ENCODE peak calls at places on chromosomes 12 and 14, in four cellular contexts. T is HepG2, X is GM12878, U is K562. Y is an unnamed sample.

GRCh38 chr14:71119075-71119474 is 211.8 kb downstream of the PCNX1 start:
- DNase-seq in T (no peak), X (no peak), U (no peak), Y (no peak)

GRCh38 chr14:104464907-104465306 is 114.7 kb upstream of the C14orf180 start:
- DNase-seq in T (no peak), X (no peak), U (no peak), Y (no peak)

GRCh38 chr12:2510066-2510465 is 284.7 kb upstream of the FKBP4 start:
- DNase-seq in T (no peak), X (no peak), U (no peak), Y (no peak)

GRCh38 chr12:105740970-105741725 is 397.6 kb downstream of the NUAK1 start:
- DNase-seq in T (no peak), X (no peak), U (no peak), Y (no peak)

GRCh38 chr14:103227076-103227475 is 103.8 kb downstream of the TNFAIP2 start:
- DNase-seq in T (no peak), X (no peak), U (no peak), Y (no peak)

GRCh38 chr12:67352682-67353081 is 83.5 kb downstream of the CAND1 start:
- DNase-seq in T (no peak), X (no peak), U (no peak), Y (no peak)

GRCh38 chr14:46840971-46841729 is 189.6 kb upstream of the RPL10L start:
- DNase-seq in T (no peak), X (no peak), U (no peak), Y (no peak)

GRCh38 chr12:75764091-75764490 is 252.7 kb upstream of the KRR1 start:
- DNase-seq in T (no peak), X (no peak), U (no peak), Y (no peak)

GRCh38 chr12:98973395-98973794 is 328.3 kb downstream of the APAF1 start:
- DNase-seq in T (no peak), X (no peak), U (no peak), Y (no peak)

GRCh38 chr14:31070431-31070830 is 44.3 kb upstream of the STRN3 start:
- DNase-seq in T (no peak), X (no peak), U (no peak), Y (no peak)

GRCh38 chr14:24215495-24216344 is at the start of gene MDP1:
- DNase-seq in T (peak; percentile 95), X (peak; percentile 79), U (peak; percentile 75), Y (peak; percentile 86)

GRCh38 chr12:14207946-14208612 is 157.4 kb upstream of the ATF7IP start:
- DNase-seq in T (peak; percentile 25), X (no peak), U (no peak), Y (no peak)

GRCh38 chr12:124424516-124424905 is 129.6 kb downstream of the RFLNA start:
- DNase-seq in T (no peak), X (no peak), U (no peak), Y (no peak)

GRCh38 chr12:127389923-127390322 is 877.0 kb upstream of the TMEM132C start:
- DNase-seq in T (peak; percentile 3), X (no peak), U (no peak), Y (no peak)

DNA sequence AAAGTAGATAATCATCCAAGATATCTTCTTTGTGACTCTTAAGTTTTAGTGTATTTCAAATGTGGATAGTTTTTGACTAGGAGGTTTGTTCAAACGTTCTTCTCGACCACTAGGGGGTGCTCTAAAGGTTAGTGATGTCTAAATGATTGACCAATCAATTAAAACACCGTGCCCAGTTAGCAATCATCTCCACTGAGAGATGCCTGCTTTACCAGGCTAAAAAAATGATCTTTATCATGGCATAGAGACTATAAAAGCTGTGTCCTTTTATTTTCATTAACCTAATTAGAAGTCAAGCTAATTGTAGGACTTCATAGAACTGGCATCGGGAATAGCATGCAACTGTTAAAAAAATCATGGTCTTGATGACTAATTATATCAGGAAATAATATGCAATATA is 153.9 kb downstream of the PRKCH start:
- DNase-seq in T (peak; percentile 67), X (no peak), U (peak; percentile 44), Y (no peak)
- H3K4me1 ChIP-seq in T (peaks cover 47% of the 10 kb centered on the region), X (peaks cover 67% of the 10 kb centered on the region), U (no peaks in the 10 kb centered on the region), Y (peaks cover 14% of the 10 kb centered on the region)

GRCh38 chr12:68673788-68674187 is 13.0 kb upstream of the NUP107 start:
- DNase-seq in T (no peak), X (no peak), U (no peak), Y (no peak)
- TF ChIP-seq TAF1 in T (no peak), X (no peak), U (no peak), Y (no peak)

GRCh38 chr12:94239332-94239731 is 91.0 kb downstream of the PLXNC1 start:
- DNase-seq in T (no peak), X (no peak), U (no peak), Y (no peak)
- TF ChIP-seq ZBTB33 in T (no peak), X (no peak), U (no peak), Y (no peak)

DNA sequence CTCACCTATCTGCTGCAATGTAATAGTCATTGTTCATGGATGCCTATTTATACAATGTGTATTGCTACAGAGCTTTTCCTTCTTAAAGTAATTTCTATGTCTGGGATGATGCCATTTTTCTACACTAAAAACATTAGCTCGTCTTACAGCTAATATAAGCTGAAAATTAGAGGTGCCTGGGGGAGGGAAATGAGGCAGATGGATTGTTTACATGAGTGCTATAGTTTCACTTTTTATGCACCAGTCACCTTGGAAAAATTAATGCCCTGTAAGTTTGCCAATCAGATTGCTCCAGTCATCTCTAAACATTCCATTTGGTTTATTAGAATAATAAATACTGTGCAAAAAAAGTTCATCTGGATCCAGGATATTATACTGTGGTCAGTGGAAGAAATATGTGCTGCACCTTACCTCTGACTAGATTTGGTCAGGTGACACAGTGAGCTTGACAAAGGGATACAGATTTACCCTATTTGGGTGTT is 436.2 kb downstream of the RAD51B start:
- DNase-seq in T (no peak), X (no peak), U (no peak), Y (no peak)
- H3K4me1 ChIP-seq in T (peaks cover 42% of the 10 kb centered on the region), X (peaks cover 24% of the 10 kb centered on the region), U (no peaks in the 10 kb centered on the region), Y (peaks cover 3% of the 10 kb centered on the region)

DNA sequence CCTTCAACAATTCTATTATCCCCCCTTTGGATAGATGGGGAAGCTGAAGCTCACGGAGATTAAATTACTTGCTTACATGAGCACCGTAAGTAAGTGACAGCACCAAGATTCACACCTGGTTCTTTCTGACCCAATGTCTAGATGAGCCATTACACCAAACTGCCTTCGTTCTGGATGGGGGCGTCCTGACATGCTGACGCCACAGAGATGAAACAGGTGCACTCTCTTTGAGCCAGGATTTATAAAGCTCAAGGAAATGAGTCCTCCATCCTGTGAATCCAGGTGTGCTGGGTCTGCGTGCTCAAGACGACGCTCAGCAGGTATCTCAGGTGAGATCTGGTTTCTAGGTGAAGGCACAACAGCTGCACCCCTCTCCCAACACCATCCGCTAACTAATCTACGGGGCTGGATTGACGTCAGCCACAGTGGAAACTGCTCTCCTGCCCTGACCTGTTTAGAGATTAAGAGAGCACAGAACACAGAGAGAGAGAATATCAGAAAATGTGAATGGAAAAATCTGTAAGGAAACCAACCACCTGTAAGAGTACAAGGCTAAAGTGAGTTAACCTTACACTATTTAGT is 61.6 kb downstream of the KSR2 start:
- DNase-seq in T (no peak), X (no peak), U (no peak), Y (no peak)
- TF ChIP-seq TAF1 in T (no peak), X (no peak), U (no peak), Y (no peak)

GRCh38 chr12:101298426-101298825 is 18.5 kb downstream of the UTP20 start:
- DNase-seq in T (no peak), X (no peak), U (no peak), Y (no peak)
- TF ChIP-seq ZBTB33 in T (no peak), X (no peak), U (no peak), Y (no peak)

GRCh38 chr14:100384277-100384676 is 61.1 kb downstream of the SLC25A47 start:
- DNase-seq in T (no peak), X (no peak), U (no peak), Y (no peak)

GRCh38 chr14:100383727-100384158 is 60.6 kb downstream of the SLC25A47 start:
- DNase-seq in T (peak; percentile 58), X (no peak), U (peak; percentile 61), Y (peak; percentile 87)

GRCh38 chr14:100386121-100386520 is 63.0 kb downstream of the SLC25A47 start:
- DNase-seq in T (no peak), X (no peak), U (no peak), Y (no peak)

GRCh38 chr14:100386846-100387245 is 63.7 kb downstream of the SLC25A47 start:
- DNase-seq in T (no peak), X (no peak), U (no peak), Y (no peak)

DNA sequence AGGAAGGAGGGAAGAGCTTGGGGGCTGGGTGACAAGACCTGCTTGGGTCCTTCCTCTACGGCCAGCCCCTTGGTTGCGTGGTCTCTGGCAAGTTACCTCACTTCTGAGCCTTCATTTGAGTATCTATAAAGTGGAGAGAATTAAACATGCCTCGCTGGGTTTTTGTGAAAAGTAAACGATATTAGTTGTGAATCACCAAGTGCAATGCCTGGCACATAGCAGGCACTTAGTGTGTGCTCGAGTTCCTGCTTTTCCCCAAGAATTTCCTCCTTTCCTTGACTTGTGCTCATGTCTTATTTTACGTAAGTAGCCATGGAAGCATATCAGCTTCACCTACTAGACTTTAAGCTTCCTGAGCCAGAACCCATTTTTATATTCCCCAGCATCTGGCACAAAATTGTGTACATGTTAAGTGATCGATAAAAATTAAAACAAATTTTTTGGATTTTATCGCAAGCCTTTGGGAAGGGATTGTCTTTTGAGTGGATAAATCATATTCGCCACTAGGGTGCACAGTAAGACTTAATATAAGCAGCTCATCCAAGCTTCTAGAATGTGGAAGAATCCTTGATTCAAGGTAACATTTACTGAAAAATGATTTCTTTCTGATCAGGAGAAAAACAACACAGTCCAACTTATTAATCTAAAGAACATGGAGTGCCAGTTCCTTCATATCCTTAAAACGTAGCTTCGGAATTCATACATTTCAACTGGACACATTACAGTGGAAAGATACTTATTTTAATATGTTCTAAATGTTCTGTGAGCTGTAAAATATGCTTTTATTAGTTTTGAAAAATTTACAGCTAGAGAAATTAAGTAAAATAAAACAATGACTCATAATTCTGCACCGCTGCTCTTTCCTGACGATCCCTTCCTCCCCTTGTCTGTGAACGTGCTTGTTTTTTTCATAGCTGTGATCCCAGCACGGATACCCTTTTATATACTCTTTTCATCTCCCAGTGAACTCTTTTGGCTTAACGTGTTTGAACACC is 62.0 kb downstream of the SLC25A47 start:
- DNase-seq in T (peak; percentile 40), X (no peak), U (no peak), Y (peak; percentile 67)
- H3K4me1 ChIP-seq in T (peaks cover 18% of the 10 kb centered on the region), X (no peaks in the 10 kb centered on the region), U (peaks cover 16% of the 10 kb centered on the region), Y (peaks cover 58% of the 10 kb centered on the region)

DNA sequence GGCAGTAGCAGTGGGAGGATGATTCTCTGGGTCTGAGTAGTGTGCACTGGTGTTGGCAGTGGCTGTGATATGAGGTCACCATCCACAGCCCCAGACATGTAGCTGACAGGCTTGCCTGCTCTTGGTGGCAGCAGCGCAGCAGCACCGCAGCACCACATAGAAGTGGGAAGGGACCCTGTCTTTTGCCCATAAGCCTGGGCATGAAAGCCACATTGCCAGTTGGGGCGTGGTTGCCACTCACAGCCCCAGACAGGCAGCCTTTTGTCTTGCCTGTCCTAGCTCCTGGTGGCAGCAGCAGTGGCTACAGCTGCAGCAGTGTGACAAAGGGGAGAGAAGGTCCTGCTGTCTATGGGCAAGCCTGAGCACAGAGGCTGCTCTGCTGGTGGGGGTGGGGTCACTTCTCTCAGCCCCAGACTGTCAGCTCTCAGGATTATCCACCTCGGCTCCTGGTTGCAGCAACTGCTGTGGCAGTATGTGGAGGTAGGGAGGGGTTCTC is 71.5 kb downstream of the BRMS1L start:
- DNase-seq in T (peak; percentile 50), X (no peak), U (no peak), Y (no peak)
- TF ChIP-seq TAF1 in T (no peak), X (no peak), U (no peak), Y (no peak)

Y was measured in SK-N-SH.